ENCODE peak calls at places on chromosomes 3 and 15, in eight cellular contexts. P is Calu3; C is NCI-H82; B is fibroblast of pulmonary artery; O is activated CD8-positive, alpha-beta memory T cell treated with anti-CD3 and anti-CD28 coated beads for 48 hours; Y is MV-4-11; L is HuH-7.5; N is G401. X is an unnamed sample.

GRCh38 chr3:45167011-45167911 is 21.1 kb upstream of the CDCP1 start:
- DNase-seq in O (peak; percentile 61), Y (peak; percentile 91), C (no peak), B (peak; percentile 90), N (peak; percentile 63), L (peak; percentile 70), P (peak; percentile 92), X (peak; percentile 56)

GRCh38 chr3:64908292-64908691 is 220.5 kb upstream of the ADAMTS9 start:
- DNase-seq in P (peak; percentile 43), L (no peak), B (peak; percentile 31), N (no peak), O (no peak), Y (no peak), C (no peak), X (no peak)

GRCh38 chr3:195063596-195064193 is 207.3 kb downstream of the XXYLT1 start:
- DNase-seq in O (no peak), N (no peak), P (peak; percentile 53), L (no peak), C (no peak), B (no peak), Y (peak; percentile 61), X (no peak)

GRCh38 chr15:51603002-51603401 is 19.6 kb downstream of the DMXL2 start:
- DNase-seq in P (no peak), L (no peak), N (no peak), C (no peak), O (no peak), B (no peak), Y (no peak), X (no peak)

GRCh38 chr15:31236184-31237041 is 90.2 kb upstream of the KLF13 start:
- DNase-seq in O (no peak), P (peak; percentile 20), L (no peak), C (peak; percentile 56), Y (peak; percentile 84), N (peak; percentile 80), B (peak; percentile 98), X (no peak)

GRCh38 chr15:51046799-51047449 is 47.8 kb downstream of the TNFAIP8L3 start:
- DNase-seq in N (peak; percentile 9), L (no peak), O (no peak), C (no peak), B (peak; percentile 48), P (peak; percentile 16), Y (no peak), X (no peak)

GRCh38 chr15:35376701-35377100 is 169.3 kb downstream of the DPH6 start:
- DNase-seq in O (no peak), L (no peak), C (no peak), B (peak; percentile 7), P (no peak), N (no peak), Y (no peak), X (no peak)

GRCh38 chr15:58957101-58957973 is 23.9 kb upstream of the SLTM start:
- DNase-seq in B (peak; percentile 78), P (peak; percentile 81), L (no peak), N (peak; percentile 49), Y (peak; percentile 54), O (no peak), C (peak; percentile 88), X (peak; percentile 70)

GRCh38 chr15:66404532-66404931 is 17.8 kb downstream of the MAP2K1 start:
- DNase-seq in Y (no peak), N (no peak), O (no peak), B (no peak), P (no peak), C (no peak), L (no peak), X (no peak)

GRCh38 chr3:152417181-152417580 is 148.5 kb downstream of the MBNL1 start:
- DNase-seq in B (no peak), C (no peak), P (no peak), N (no peak), Y (no peak), L (no peak), O (no peak), X (no peak)

GRCh38 chr3:112005091-112005672 is 6.5 kb downstream of the TAGLN3 start:
- DNase-seq in L (no peak), O (no peak), C (no peak), N (no peak), B (no peak), P (no peak), Y (no peak), X (no peak)

GRCh38 chr3:31579828-31580227 is 47.1 kb downstream of the STT3B start:
- DNase-seq in C (no peak), N (no peak), B (no peak), L (no peak), Y (no peak), O (no peak), P (no peak), X (no peak)

GRCh38 chr3:64685331-64685799 is 2.4 kb downstream of the ADAMTS9 start:
- DNase-seq in C (peak; percentile 67), L (no peak), P (no peak), B (peak; percentile 76), N (no peak), O (no peak), Y (no peak), X (no peak)

GRCh38 chr3:120021523-120021922 is 72.7 kb downstream of the GSK3B start:
- DNase-seq in B (peak; percentile 28), C (no peak), Y (no peak), P (no peak), L (no peak), N (no peak), O (no peak), X (no peak)

GRCh38 chr15:40445411-40446055 is 4.8 kb downstream of the BAHD1 start:
- DNase-seq in Y (no peak), P (no peak), N (no peak), L (no peak), O (no peak), C (no peak), B (peak; percentile 49), X (no peak)

GRCh38 chr3:3783155-3783554 is 16.1 kb upstream of the LRRN1 start:
- DNase-seq in P (no peak), B (no peak), O (no peak), N (no peak), Y (no peak), C (no peak), L (no peak), X (no peak)

GRCh38 chr3:87997298-87997697 is 61.5 kb downstream of the CGGBP1 start:
- DNase-seq in C (no peak), Y (peak; percentile 92), B (peak; percentile 29), O (peak; percentile 35), N (no peak), L (no peak), P (peak; percentile 60), X (no peak)

GRCh38 chr3:112053229-112053628 is 18.7 kb downstream of the TMPRSS7 start:
- DNase-seq in O (no peak), L (no peak), C (peak; percentile 85), N (no peak), Y (no peak), B (no peak), P (no peak), X (no peak)

X was measured in erythroblast.